ENCODE peak calls at places on chromosomes 11 and 22, in four cellular contexts. M, E, Z and H are unnamed samples.

GRCh38 chr11:47928426-47928825 is 51.9 kb upstream of the PTPRJ start:
- DNase-seq in M (no peak), E (no peak), Z (no peak), H (no peak)

GRCh38 chr11:118157186-118157895 is 4.7 kb upstream of the SCN4B start:
- DNase-seq in M (no peak), E (no peak), Z (no peak), H (no peak)

GRCh38 chr11:1970956-1971355 is 23.8 kb downstream of the MRPL23 start:
- DNase-seq in M (no peak), E (no peak), Z (no peak), H (peak)

GRCh38 chr22:45717787-45718186 is 46.2 kb downstream of the ATXN10 start:
- DNase-seq in M (no peak), E (no peak), Z (no peak), H (no peak)

GRCh38 chr11:44999068-44999467 is 48.4 kb upstream of the TP53I11 start:
- DNase-seq in M (no peak), E (no peak), Z (no peak), H (no peak)

GRCh38 chr11:33543823-33544222 is 156.8 kb downstream of the C11orf91 start:
- DNase-seq in M (no peak), E (no peak), Z (no peak), H (no peak)

GRCh38 chr11:122394326-122394725 is 261.2 kb upstream of the UBASH3B start:
- DNase-seq in M (no peak), E (no peak), Z (no peak), H (no peak)

GRCh38 chr11:68467446-68467845 is 6.9 kb downstream of the PPP6R3 start:
- DNase-seq in M (no peak), E (no peak), Z (no peak), H (no peak)

GRCh38 chr22:45775062-45775461 is 103.4 kb downstream of the ATXN10 start:
- DNase-seq in M (no peak), E (no peak), Z (no peak), H (no peak)

GRCh38 chr11:132312616-132313210 is 942.3 kb downstream of the NTM start:
- DNase-seq in M (peak), E (no peak), Z (no peak), H (no peak)

GRCh38 chr11:110773442-110773841 is 61.2 kb upstream of the ARHGAP20 start:
- DNase-seq in M (no peak), E (no peak), Z (no peak), H (no peak)

GRCh38 chr11:10925149-10925926 is 67.5 kb upstream of the ZBED5 start:
- DNase-seq in M (peak), E (no peak), Z (no peak), H (no peak)

GRCh38 chr11:69614085-69614484 is 26.9 kb upstream of the CCND1 start:
- DNase-seq in M (no peak), E (no peak), Z (no peak), H (no peak)

GRCh38 chr11:19561011-19561410 is 151.6 kb upstream of the NAV2 start:
- DNase-seq in M (no peak), E (no peak), Z (no peak), H (no peak)

GRCh38 chr11:75350743-75351540 is 519 bp downstream of the ARRB1 start:
- DNase-seq in M (peak), E (no peak), Z (peak), H (peak)

GRCh38 chr11:112499153-112499907 is 238.7 kb upstream of the PLET1 start:
- DNase-seq in M (no peak), E (no peak), Z (no peak), H (no peak)

GRCh38 chr11:9756461-9756860 is 92.6 kb downstream of the SWAP70 start:
- DNase-seq in M (no peak), E (no peak), Z (no peak), H (no peak)

GRCh38 chr11:10866893-10867331 is 9.1 kb upstream of the ZBED5 start:
- DNase-seq in M (no peak), E (no peak), Z (no peak), H (no peak)

GRCh38 chr11:7384691-7385090 is 100.6 kb upstream of the OLFML1 start:
- DNase-seq in M (no peak), E (no peak), Z (no peak), H (no peak)

GRCh38 chr11:123235687-123236261 is 40.7 kb upstream of the CLMP start:
- DNase-seq in M (no peak), E (no peak), Z (no peak), H (peak)

GRCh38 chr11:66546368-66546965 is at the start of gene ACTN3:
- DNase-seq in M (peak), E (no peak), Z (peak), H (peak)

GRCh38 chr11:1832181-1832988 is 2.4 kb upstream of the SYT8 start:
- DNase-seq in M (peak), E (no peak), Z (peak), H (peak)